ENCODE peak calls at places on chromosomes 1 and 21, in four cellular contexts. U, S, Q and D are unnamed samples. For H3K4me1, the result is how much of the 10 kb centered on the place peaks cover.

GRCh38 chr1:9149837-9150581 is 21.1 kb upstream of the GPR157 start:
- DNase-seq in U (peak), S (no peak), Q (no peak), D (peak)

GRCh38 chr1:214029796-214030195 is 42.0 kb downstream of the PROX1 start:
- DNase-seq in U (peak), S (no peak), Q (peak), D (no peak)

GRCh38 chr1:155969377-155969791 is 9.0 kb downstream of the ARHGEF2 start:
- DNase-seq in U (no peak), S (no peak), Q (no peak), D (no peak)

GRCh38 chr1:176888471-176889032 is 276.0 kb downstream of the ASTN1 start:
- DNase-seq in U (no peak), S (no peak), Q (no peak), D (no peak)

GRCh38 chr1:196152086-196152485 is 456.2 kb downstream of the KCNT2 start:
- DNase-seq in U (no peak), S (no peak), Q (no peak), D (no peak)

GRCh38 chr1:43540653-43541071 is 10.0 kb downstream of the PTPRF start:
- DNase-seq in U (no peak), S (no peak), Q (peak), D (no peak)

GRCh38 chr1:178124115-178124514 is 30.2 kb downstream of the RASAL2 start:
- DNase-seq in U (peak), S (no peak), Q (no peak), D (no peak)

GRCh38 chr1:15735304-15736034 is 589 bp upstream of the SLC25A34 start:
- DNase-seq in U (no peak), S (no peak), Q (no peak), D (no peak)

GRCh38 chr1:30916296-30916695 is 7.7 kb upstream of the SDC3 start:
- DNase-seq in U (no peak), S (no peak), Q (peak), D (no peak)

GRCh38 chr1:29824478-29825273 is 588.4 kb downstream of the PTPRU start:
- DNase-seq in U (no peak), S (no peak), Q (peak), D (no peak)

GRCh38 chr1:220748091-220748934 is at the start of gene MTARC2:
- DNase-seq in U (peak), S (no peak), Q (peak), D (no peak)

GRCh38 chr1:85569737-85570404 is 10.7 kb upstream of the CCN1 start:
- DNase-seq in U (no peak), S (no peak), Q (no peak), D (no peak)

GRCh38 chr21:39588884-39589283 is 23.9 kb upstream of the B3GALT5 start:
- DNase-seq in U (no peak), S (no peak), Q (no peak), D (no peak)

GRCh38 chr1:21165632-21166031 is 11.1 kb downstream of the EIF4G3 start:
- DNase-seq in U (no peak), S (no peak), Q (no peak), D (no peak)

GRCh38 chr1:61073871-61074270 is 8.5 kb upstream of the NFIA start:
- DNase-seq in U (no peak), S (no peak), Q (no peak), D (no peak)

GRCh38 chr1:205940710-205941109 is 2.5 kb downstream of the SLC26A9 start:
- DNase-seq in U (no peak), S (no peak), Q (no peak), D (no peak)

GRCh38 chr1:154329551-154330131 is 4.3 kb downstream of the ATP8B2 start:
- DNase-seq in U (no peak), S (no peak), Q (no peak), D (no peak)

GRCh38 chr21:35010450-35010849 is 38.7 kb downstream of the RUNX1 start:
- DNase-seq in U (no peak), S (no peak), Q (no peak), D (no peak)

GRCh38 chr1:25134801-25135585 is 97.3 kb downstream of the SYF2 start:
- DNase-seq in U (no peak), S (no peak), Q (no peak), D (no peak)

GRCh38 chr21:28066051-28066450 is 926.6 kb downstream of the LTN1 start:
- DNase-seq in U (no peak), S (no peak), Q (no peak), D (no peak)

GRCh38 chr21:45994086-45994661 is 12.6 kb downstream of the COL6A1 start:
- DNase-seq in U (no peak), S (no peak), Q (no peak), D (no peak)

GRCh38 chr1:33045246-33045645 is 8.6 kb upstream of the AK2 start:
- DNase-seq in U (no peak), S (no peak), Q (no peak), D (no peak)

GRCh38 chr1:164640673-164641352 is 81.8 kb downstream of the PBX1 start:
- DNase-seq in U (no peak), S (no peak), Q (peak), D (no peak)

GRCh38 chr1:182707116-182707515 is 22.7 kb upstream of the RGS8 start:
- DNase-seq in U (no peak), S (no peak), Q (peak), D (no peak)

GRCh38 chr1:114250683-114251572 is 97.3 kb upstream of the SYT6 start:
- DNase-seq in U (no peak), S (no peak), Q (no peak), D (no peak)

GRCh38 chr21:27590271-27590670 is 623.4 kb upstream of the ADAMTS5 start:
- DNase-seq in U (no peak), S (no peak), Q (no peak), D (no peak)

GRCh38 chr1:58893257-58893869 is 109.5 kb upstream of the JUN start:
- DNase-seq in U (no peak), S (no peak), Q (no peak), D (no peak)
- H3K4me1 ChIP-seq in U (under half), S (under half), Q (under half), D (under half)

GRCh38 chr1:147129116-147129873 is 43.0 kb downstream of the PRKAB2 start:
- DNase-seq in U (no peak), S (no peak), Q (no peak), D (no peak)
- H3K27ac ChIP-seq in U (no peak), S (no peak), Q (no peak), D (no peak)

GRCh38 chr1:207813513-207813881 is 61.6 kb downstream of the CD46 start:
- DNase-seq in U (no peak), S (no peak), Q (peak), D (no peak)

GRCh38 chr1:207814469-207814868 is 62.6 kb downstream of the CD46 start:
- DNase-seq in U (no peak), S (no peak), Q (peak), D (no peak)

GRCh38 chr1:207811920-207812720 is 60.3 kb downstream of the CD46 start:
- DNase-seq in U (no peak), S (no peak), Q (peak), D (no peak)

GRCh38 chr1:207813946-207814345 is 62.1 kb downstream of the CD46 start:
- DNase-seq in U (no peak), S (no peak), Q (peak), D (no peak)

DNA sequence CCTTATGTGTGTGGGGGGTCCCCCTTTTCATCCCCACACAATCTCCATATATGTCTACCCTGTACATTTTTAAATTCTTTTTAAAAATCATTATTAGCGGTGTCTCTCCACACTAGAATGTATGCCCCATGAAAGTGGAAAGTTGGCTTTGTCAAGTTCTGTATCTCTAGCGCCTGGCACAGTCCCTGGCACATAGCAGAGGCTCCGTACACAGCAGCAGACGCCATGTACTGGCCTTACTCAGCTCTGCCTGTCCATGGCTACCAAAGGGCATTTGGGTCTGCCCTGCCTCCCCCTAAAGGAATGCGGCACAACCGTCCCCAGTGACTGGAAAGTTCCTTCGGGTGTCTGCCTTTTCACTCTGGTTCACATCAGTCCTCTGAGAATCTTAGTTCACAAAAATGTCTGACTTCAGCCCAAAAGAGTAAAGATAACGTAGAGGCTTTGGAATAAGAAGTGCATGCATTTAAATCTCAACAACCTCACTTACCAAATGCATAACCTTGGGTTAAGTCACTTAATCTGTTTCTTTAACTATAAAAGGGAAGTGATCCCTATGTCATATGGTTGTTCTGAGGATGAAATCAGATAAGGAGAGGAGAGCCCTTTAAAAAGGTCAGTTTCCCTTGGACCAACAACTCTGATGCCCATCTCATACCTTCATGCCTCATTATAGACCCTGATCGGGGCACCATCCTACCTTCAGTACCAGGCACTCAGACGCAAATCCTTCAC is 61.1 kb downstream of the CD46 start:
- DNase-seq in U (no peak), S (no peak), Q (peak), D (no peak)
- H3K4me3 ChIP-seq in U (no peak), S (no peak), Q (no peak), D (no peak)

GRCh38 chr1:46522969-46523320 is 28.5 kb downstream of the KNCN start:
- DNase-seq in U (no peak), S (no peak), Q (no peak), D (no peak)
- H3K4me1 ChIP-seq in U (under half), S (under half), Q (under half), D (under half)

GRCh38 chr1:209645574-209646452 is 6.4 kb downstream of the LAMB3 start:
- DNase-seq in U (no peak), S (no peak), Q (peak), D (no peak)

GRCh38 chr1:209646558-209646957 is 5.7 kb downstream of the LAMB3 start:
- DNase-seq in U (no peak), S (no peak), Q (no peak), D (no peak)

GRCh38 chr1:209641216-209642181 is 10.7 kb downstream of the LAMB3 start:
- DNase-seq in U (peak), S (no peak), Q (peak), D (no peak)

GRCh38 chr1:209643295-209644020 is 8.8 kb downstream of the LAMB3 start:
- DNase-seq in U (peak), S (no peak), Q (peak), D (no peak)

DNA sequence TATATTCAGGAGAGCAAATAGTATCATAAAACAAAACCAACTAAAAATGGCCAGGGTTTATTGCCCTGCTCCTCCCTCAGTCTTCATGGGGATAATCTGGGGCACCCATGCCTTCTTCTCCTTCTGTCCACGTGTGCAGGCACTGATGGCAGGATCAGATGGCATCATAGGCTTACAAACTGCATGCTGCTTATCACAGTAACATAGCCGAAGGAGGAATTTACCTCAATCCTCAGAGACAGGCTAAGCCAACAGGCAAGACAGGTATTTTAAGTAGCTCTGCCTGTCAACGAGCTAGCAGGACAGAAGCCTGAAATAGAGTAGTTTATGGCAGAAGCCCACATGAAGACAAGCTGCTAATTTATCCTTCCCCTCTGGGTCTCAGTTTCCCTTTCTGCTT is 9.4 kb downstream of the LAMB3 start:
- DNase-seq in U (peak), S (no peak), Q (no peak), D (no peak)
- H3K27ac ChIP-seq in U (peak), S (no peak), Q (peak), D (no peak)

GRCh38 chr1:37475380-37476086 is 1.2 kb downstream of the ZC3H12A start:
- DNase-seq in U (no peak), S (peak), Q (peak), D (peak)

GRCh38 chr1:37476087-37476452 is 1.7 kb downstream of the ZC3H12A start:
- DNase-seq in U (no peak), S (peak), Q (no peak), D (no peak)

GRCh38 chr1:37477198-37477931 is 3.0 kb downstream of the ZC3H12A start:
- DNase-seq in U (peak), S (peak), Q (peak), D (peak)

GRCh38 chr1:37477946-37478345 is 3.6 kb downstream of the ZC3H12A start:
- DNase-seq in U (no peak), S (no peak), Q (peak), D (no peak)

GRCh38 chr1:37476460-37477197 is 2.2 kb downstream of the ZC3H12A start:
- DNase-seq in U (no peak), S (no peak), Q (peak), D (peak)
- H3K4me3 ChIP-seq in U (no peak), S (peak), Q (peak), D (peak)

DNA sequence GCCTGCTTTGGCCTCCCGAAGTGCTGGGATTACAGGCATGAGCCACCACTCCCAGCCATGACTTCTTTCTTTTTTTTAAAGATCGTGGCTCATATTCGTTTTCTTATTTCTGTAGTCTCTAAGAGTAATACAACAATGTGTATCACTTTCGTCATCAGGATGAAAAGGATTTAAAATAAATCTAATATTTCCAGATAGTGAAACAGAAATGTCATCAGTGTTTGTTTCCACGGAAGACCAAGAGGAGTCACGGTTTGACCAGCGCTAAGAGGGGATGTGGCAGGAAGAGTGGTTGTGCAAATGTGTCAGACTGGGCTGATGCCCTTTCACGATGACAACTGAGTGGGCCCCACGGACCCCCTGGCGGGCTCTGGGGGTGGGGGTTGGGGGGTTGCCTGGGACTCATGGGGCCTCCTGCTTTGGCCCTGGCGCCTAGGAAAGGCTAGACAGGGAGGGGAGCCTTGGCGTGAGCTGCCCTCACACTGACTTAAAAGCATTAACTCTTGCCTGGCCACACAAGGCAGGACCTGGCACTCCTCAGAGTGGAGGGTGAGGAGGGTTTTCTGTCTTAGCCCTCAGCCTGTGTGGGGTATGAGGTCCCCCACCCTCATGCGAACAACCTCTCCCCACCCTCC is 8.4 kb downstream of the SOX13 start:
- DNase-seq in U (no peak), S (no peak), Q (no peak), D (no peak)
- H3K4me1 ChIP-seq in U (under half), S (under half), Q (half or more), D (under half)

DNA sequence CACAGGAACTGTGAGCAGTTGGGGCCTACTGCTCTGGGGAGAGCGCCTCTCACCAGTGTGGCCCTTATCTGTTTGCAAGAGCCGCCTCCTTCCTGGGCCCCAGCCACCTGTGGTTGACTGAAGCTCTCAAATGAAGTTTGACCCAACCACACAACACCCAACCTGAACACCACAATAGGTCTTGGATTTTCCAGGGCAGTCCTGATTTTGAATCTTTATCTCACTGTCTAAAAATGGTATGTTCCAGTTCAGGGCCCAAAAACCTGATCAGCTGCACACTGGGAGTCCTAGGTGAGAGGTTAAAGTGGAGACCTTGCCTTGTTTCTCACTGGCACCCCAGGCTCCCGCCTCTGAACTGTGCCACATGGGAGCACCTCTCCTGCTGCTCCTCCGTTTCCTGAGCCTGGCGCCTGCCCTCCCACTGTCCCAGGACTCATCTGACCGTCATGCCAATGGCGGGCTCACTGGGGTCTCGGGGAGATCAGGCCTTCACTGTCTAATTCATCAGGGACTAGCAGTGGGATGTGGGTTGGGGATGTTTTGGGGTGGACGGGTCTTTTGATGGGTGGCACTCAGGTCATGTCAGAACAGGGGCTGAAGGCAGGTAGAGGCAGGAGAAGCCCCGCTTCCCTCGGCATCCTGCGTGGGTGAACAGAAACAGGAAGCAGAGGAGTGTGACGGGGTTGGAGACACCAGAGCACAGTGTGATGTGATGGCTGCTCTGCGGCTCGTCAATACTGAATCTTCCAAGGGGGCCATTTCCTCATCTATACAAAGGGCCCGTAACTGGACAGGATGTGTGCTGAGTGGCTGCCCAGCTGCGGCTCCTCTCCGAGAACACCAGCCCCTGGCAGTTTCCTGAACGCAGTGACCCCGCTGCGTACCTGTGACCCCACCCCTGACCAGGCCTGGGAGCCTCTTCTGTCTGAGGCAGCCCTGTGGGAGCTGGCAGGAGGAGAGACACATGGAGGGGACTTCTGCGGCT is 59.6 kb upstream of the ITPKB start:
- DNase-seq in U (no peak), S (peak), Q (no peak), D (peak)
- H3K27ac ChIP-seq in U (no peak), S (peak), Q (no peak), D (peak)

GRCh38 chr1:96306809-96307208 is 414.8 kb upstream of the PTBP2 start:
- DNase-seq in U (no peak), S (no peak), Q (no peak), D (no peak)
- H3K4me3 ChIP-seq in U (no peak), S (no peak), Q (no peak), D (no peak)